ENCODE peak calls at places on chromosome 4, in four cellular contexts. O is non-pigmented ciliary epithelial cell; P is kidney tubule cell; I is effector memory CD8-positive, alpha-beta T cell. K is an unnamed sample.

GRCh38 chr4:6390357-6390756 is 82.1 kb downstream of the PPP2R2C start:
- DNase-seq in O (no peak), P (peak), I (no peak), K (no peak)

GRCh38 chr4:77052352-77052751 is 23.4 kb downstream of the CCNI start:
- DNase-seq in O (no peak), P (peak), I (peak), K (no peak)

GRCh38 chr4:106268731-106269272 is 47.2 kb downstream of the TBCK start:
- DNase-seq in O (no peak), P (no peak), I (no peak), K (no peak)

GRCh38 chr4:80587861-80588385 is 252.4 kb downstream of the CFAP299 start:
- DNase-seq in O (no peak), P (no peak), I (no peak), K (no peak)

GRCh38 chr4:99117876-99118693 is 26.0 kb downstream of the ADH4 start:
- DNase-seq in O (no peak), P (peak), I (no peak), K (no peak)

GRCh38 chr4:7892212-7893019 is 47.2 kb downstream of the AFAP1 start:
- DNase-seq in O (peak), P (no peak), I (no peak), K (no peak)

GRCh38 chr4:27289704-27290103 is 429.1 kb downstream of the STIM2 start:
- DNase-seq in O (no peak), P (no peak), I (no peak), K (no peak)

GRCh38 chr4:158807696-158808095 is 38.9 kb downstream of the FNIP2 start:
- DNase-seq in O (no peak), P (no peak), I (no peak), K (no peak)

GRCh38 chr4:123621072-123621705 is 224.6 kb downstream of the SPRY1 start:
- DNase-seq in O (no peak), P (no peak), I (no peak), K (no peak)

GRCh38 chr4:183190900-183191527 is 92.0 kb downstream of the WWC2 start:
- DNase-seq in O (no peak), P (no peak), I (no peak), K (no peak)

GRCh38 chr4:89324671-89325070 is 17.1 kb upstream of the GPRIN3 start:
- DNase-seq in O (peak), P (peak), I (no peak), K (no peak)

GRCh38 chr4:7620814-7621176 is 186.1 kb upstream of the PSAPL1 start:
- DNase-seq in O (no peak), P (no peak), I (no peak), K (no peak)

GRCh38 chr4:135316266-135316779 is 1114.7 kb upstream of the PABPC4L start:
- DNase-seq in O (no peak), P (no peak), I (no peak), K (no peak)

GRCh38 chr4:77044458-77045124 is 31.2 kb downstream of the CCNI start:
- DNase-seq in O (no peak), P (peak), I (no peak), K (no peak)

GRCh38 chr4:121991968-121992367 is 40.1 kb upstream of the TRPC3 start:
- DNase-seq in O (no peak), P (no peak), I (no peak), K (no peak)

GRCh38 chr4:31234494-31234893 is 514.3 kb downstream of the PCDH7 start:
- DNase-seq in O (no peak), P (no peak), I (no peak), K (no peak)

GRCh38 chr4:126247409-126247808 is 932.7 kb downstream of the FAT4 start:
- DNase-seq in O (no peak), P (no peak), I (no peak), K (no peak)

GRCh38 chr4:18214656-18215055 is 193.1 kb upstream of the LCORL start:
- DNase-seq in O (no peak), P (no peak), I (no peak), K (no peak)

GRCh38 chr4:80365928-80366327 is 30.4 kb downstream of the CFAP299 start:
- DNase-seq in O (peak), P (peak), I (peak), K (no peak)

GRCh38 chr4:27316176-27316575 is 455.5 kb downstream of the STIM2 start:
- DNase-seq in O (no peak), P (no peak), I (no peak), K (no peak)

GRCh38 chr4:8010618-8011017 is 71.0 kb upstream of the AFAP1 start:
- DNase-seq in O (no peak), P (peak), I (no peak), K (peak)

GRCh38 chr4:5712517-5712916 is 1.5 kb downstream of the EVC start:
- DNase-seq in O (peak), P (peak), I (no peak), K (no peak)

GRCh38 chr4:170741856-170742255 is 652.1 kb upstream of the AADAT start:
- DNase-seq in O (no peak), P (peak), I (no peak), K (no peak)

GRCh38 chr4:32830160-32830559 is 2110.0 kb downstream of the PCDH7 start:
- DNase-seq in O (no peak), P (no peak), I (no peak), K (no peak)

GRCh38 chr4:183182873-183183725 is 84.0 kb downstream of the WWC2 start:
- DNase-seq in O (peak), P (peak), I (no peak), K (no peak)

GRCh38 chr4:133997440-133997839 is 204.1 kb downstream of the PABPC4L start:
- DNase-seq in O (no peak), P (no peak), I (no peak), K (no peak)

GRCh38 chr4:113332701-113333100 is 283.2 kb downstream of the ANK2 start:
- DNase-seq in O (no peak), P (no peak), I (no peak), K (no peak)

GRCh38 chr4:109434007-109434792 is 585 bp downstream of the SEC24B start:
- DNase-seq in O (no peak), P (peak), I (peak), K (no peak)

GRCh38 chr4:172357006-172357405 is 543.8 kb downstream of the GALNTL6 start:
- DNase-seq in O (no peak), P (no peak), I (no peak), K (no peak)

GRCh38 chr4:186149872-186150271 is 41.5 kb upstream of the CYP4V2 start:
- DNase-seq in O (no peak), P (peak), I (no peak), K (no peak)

GRCh38 chr4:94947681-94948108 is 189.9 kb downstream of the BMPR1B start:
- DNase-seq in O (no peak), P (peak), I (no peak), K (no peak)

GRCh38 chr4:155900402-155900801 is 3.1 kb upstream of the TDO2 start:
- DNase-seq in O (no peak), P (peak), I (no peak), K (no peak)

K was measured in left lung.